ENCODE peak calls at places on chromosomes 11 and 22, in four cellular contexts. T is astrocyte, N is nephron progenitor cell, U is GM12865. W is an unnamed sample.

GRCh38 chr11:56876621-56877312 is 111.9 kb upstream of the OR5AK2 start:
- DNase-seq in U (no peak), T (peak; percentile 34), N (no peak), W (no peak)

GRCh38 chr11:94855666-94856065 is 87.5 kb downstream of the AMOTL1 start:
- DNase-seq in U (no peak), N (no peak), T (no peak), W (no peak)

GRCh38 chr11:129143335-129143734 is 48.8 kb downstream of the ARHGAP32 start:
- DNase-seq in T (peak; percentile 100), U (no peak), N (no peak), W (peak; percentile 32)

GRCh38 chr11:76208829-76209670 is 2.7 kb upstream of the WNT11 start:
- DNase-seq in N (peak; percentile 86), U (peak; percentile 75), T (no peak), W (peak; percentile 77)

GRCh38 chr22:41862530-41863266 is 29.8 kb downstream of the SREBF2 start:
- DNase-seq in N (peak; percentile 7), U (peak; percentile 86), T (peak; percentile 51), W (no peak)

GRCh38 chr11:18321622-18321990 is 334 bp downstream of the HPS5 start:
- DNase-seq in N (no peak), U (no peak), T (no peak), W (no peak)

GRCh38 chr22:43183496-43184263 is 3.3 kb downstream of the TTLL12 start:
- DNase-seq in T (peak; percentile 32), N (no peak), U (no peak), W (no peak)

GRCh38 chr11:99773646-99774045 is 752.9 kb downstream of the CNTN5 start:
- DNase-seq in U (no peak), N (no peak), T (peak; percentile 4), W (no peak)

DNA sequence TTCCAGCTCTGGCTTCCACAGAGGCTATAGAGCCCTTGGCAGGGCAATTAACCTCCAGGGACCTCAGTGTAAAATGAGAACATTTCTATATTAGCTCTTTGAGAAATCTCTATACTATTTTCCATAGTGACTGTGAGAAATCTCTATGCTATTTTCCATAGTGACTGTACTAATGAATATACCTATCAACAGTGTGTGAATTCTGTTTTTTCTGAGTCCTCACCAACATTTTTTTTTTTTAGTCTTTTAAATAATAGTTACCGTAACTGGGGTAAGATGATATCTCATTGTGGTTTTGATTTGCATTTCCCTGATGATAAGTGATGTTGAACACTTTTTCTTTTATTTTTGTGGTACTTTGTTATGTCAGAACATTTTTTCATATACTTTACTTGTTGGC is 7.0 kb upstream of the MTNR1B start:
- DNase-seq in T (peak; percentile 74), N (no peak), U (no peak), W (no peak)
- TF ChIP-seq CTCF in T (no peak), N (no peak), U (no peak), W (no peak)

GRCh38 chr22:45512363-45512762 is 9.7 kb downstream of the FBLN1 start:
- DNase-seq in T (no peak), N (no peak), U (no peak), W (no peak)
- TF ChIP-seq CTCF in T (no peak), N (no peak), U (no peak), W (no peak)

GRCh38 chr11:78472382-78472781 is 54.8 kb upstream of the GAB2 start:
- DNase-seq in T (no peak), U (no peak), N (no peak), W (no peak)

GRCh38 chr11:78469905-78470304 is 52.3 kb upstream of the GAB2 start:
- DNase-seq in U (no peak), N (no peak), T (no peak), W (no peak)

GRCh38 chr11:78465169-78465942 is 47.7 kb upstream of the GAB2 start:
- DNase-seq in U (peak; percentile 91), T (no peak), N (no peak), W (no peak)

GRCh38 chr11:78470861-78471442 is 53.3 kb upstream of the GAB2 start:
- DNase-seq in N (no peak), T (no peak), U (no peak), W (no peak)

GRCh38 chr11:78467370-78467769 is 49.8 kb upstream of the GAB2 start:
- DNase-seq in T (no peak), N (no peak), U (no peak), W (no peak)
- TF ChIP-seq CTCF in T (no peak), N (no peak), U (no peak), W (no peak)

DNA sequence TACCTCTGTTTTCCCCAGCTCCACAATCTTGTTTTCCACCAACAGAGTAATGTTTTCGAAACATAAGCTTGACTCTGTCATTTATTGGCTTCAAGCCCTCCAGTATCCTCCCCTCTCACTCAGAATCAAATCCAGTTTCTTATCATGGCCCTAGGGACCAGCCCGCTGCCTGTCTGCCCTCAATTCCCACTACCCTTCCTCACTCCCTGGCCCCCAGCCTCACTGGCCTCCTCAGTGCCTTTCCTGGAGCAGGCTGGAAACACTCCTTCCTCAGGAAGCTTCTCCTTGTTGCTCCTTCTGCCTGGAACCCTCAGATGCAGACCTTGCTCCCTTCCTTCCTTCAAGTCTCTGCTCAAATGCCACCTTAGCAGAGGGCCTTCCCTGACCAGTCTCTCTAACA is 3.9 kb downstream of the POLD4 start:
- DNase-seq in T (no peak), N (no peak), U (no peak), W (no peak)
- TF ChIP-seq CTCF in T (no peak), N (no peak), U (no peak), W (no peak)

DNA sequence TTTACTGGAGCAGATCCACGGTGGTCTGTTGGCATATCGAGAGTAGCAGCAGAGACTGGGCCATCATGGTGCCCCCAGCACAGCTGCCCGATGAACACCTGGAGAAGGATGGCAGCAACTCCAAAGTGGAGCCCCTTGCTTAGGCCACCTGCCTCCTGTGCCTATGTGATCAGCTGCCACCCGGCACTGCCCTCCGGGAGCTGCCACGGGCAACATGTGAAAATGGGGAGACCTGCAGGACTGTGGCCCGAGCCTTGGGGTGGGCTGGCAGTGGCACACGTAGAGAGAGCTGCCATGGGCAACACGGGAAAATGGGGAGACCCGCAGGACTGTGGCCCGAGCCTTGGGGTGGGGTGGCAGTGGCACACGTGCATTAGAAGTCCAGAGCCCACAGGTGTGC is 3.1 kb downstream of the FXYD2 start:
- DNase-seq in T (no peak), U (no peak), N (no peak), W (no peak)
- TF ChIP-seq CTCF in T (no peak), U (no peak), N (no peak), W (no peak)

GRCh38 chr11:110434952-110435779 is 5.4 kb downstream of the FDX1 start:
- DNase-seq in T (no peak), N (no peak), U (peak; percentile 44), W (no peak)
- TF ChIP-seq CTCF in T (peak; percentile 15), N (no peak), U (peak; percentile 46), W (peak; percentile 45)

W was measured in neural crest cell.